ENCODE peak calls at places on chromosome 13, in nine cellular contexts. T, H, R, L, C, F, N, X and I are unnamed samples.

GRCh38 chr13:112943309-112944125 is 25.5 kb upstream of the MCF2L start:
- DNase-seq in T (no peak), H (no peak), R (peak; percentile 12), L (peak; percentile 55), C (peak; percentile 9), F (peak; percentile 10), N (peak; percentile 47), X (peak; percentile 23), I (peak; percentile 80)

GRCh38 chr13:49374585-49375290 is 69.1 kb downstream of the CAB39L start:
- DNase-seq in T (peak; percentile 75), H (no peak), R (no peak), L (no peak), C (no peak), F (no peak), N (peak; percentile 88), X (peak; percentile 89), I (peak; percentile 54)

GRCh38 chr13:33711441-33711840 is 106.5 kb upstream of the RFC3 start:
- DNase-seq in T (no peak), H (no peak), R (no peak), L (no peak), C (no peak), F (no peak), N (no peak), X (peak; percentile 29), I (no peak)

GRCh38 chr13:107866666-107867623 is 348.4 kb downstream of the LIG4 start:
- DNase-seq in T (peak; percentile 39), H (peak; percentile 5), R (no peak), L (no peak), C (peak; percentile 10), F (no peak), N (peak; percentile 25), X (peak; percentile 61), I (peak; percentile 66)

GRCh38 chr13:44969858-44970484 is 19.3 kb downstream of the NUFIP1 start:
- DNase-seq in T (peak; percentile 52), H (no peak), R (no peak), L (no peak), C (peak; percentile 56), F (no peak), N (peak; percentile 72), X (peak; percentile 66), I (peak; percentile 82)

GRCh38 chr13:85864963-85865530 is 65.8 kb upstream of the SLITRK6 start:
- DNase-seq in T (no peak), H (no peak), R (no peak), L (no peak), C (no peak), F (no peak), N (peak; percentile 68), X (peak; percentile 3), I (peak; percentile 35)

GRCh38 chr13:61391426-61391825 is 24.2 kb downstream of the PCDH20 start:
- DNase-seq in T (no peak), H (no peak), R (no peak), L (no peak), C (no peak), F (no peak), N (no peak), X (no peak), I (no peak)

GRCh38 chr13:34161829-34162544 is 344.0 kb downstream of the RFC3 start:
- DNase-seq in T (peak; percentile 93), H (no peak), R (no peak), L (no peak), C (no peak), F (no peak), N (peak; percentile 52), X (peak; percentile 90), I (peak; percentile 6)

GRCh38 chr13:30307194-30307965 is at the start of gene KATNAL1:
- DNase-seq in T (peak; percentile 74), H (peak; percentile 89), R (peak; percentile 72), L (peak; percentile 88), C (peak; percentile 42), F (peak; percentile 63), N (peak; percentile 87), X (peak; percentile 66), I (peak; percentile 78)

GRCh38 chr13:80215368-80215767 is 125.6 kb downstream of the SPRY2 start:
- DNase-seq in T (peak; percentile 75), H (no peak), R (no peak), L (no peak), C (no peak), F (no peak), N (no peak), X (peak; percentile 82), I (no peak)

GRCh38 chr13:35723061-35723461 is 246.6 kb upstream of the MAB21L1 start:
- DNase-seq in T (peak; percentile 79), H (no peak), R (no peak), L (no peak), C (no peak), F (no peak), N (peak; percentile 27), X (no peak), I (no peak)

GRCh38 chr13:75294110-75294509 is 187.9 kb downstream of the TBC1D4 start:
- DNase-seq in T (no peak), H (no peak), R (no peak), L (no peak), C (no peak), F (no peak), N (no peak), X (no peak), I (no peak)

GRCh38 chr13:79637086-79637763 is 156.3 kb downstream of the NDFIP2 start:
- DNase-seq in T (peak; percentile 6), H (no peak), R (no peak), L (no peak), C (no peak), F (no peak), N (no peak), X (peak; percentile 9), I (peak; percentile 30)

GRCh38 chr13:113919761-113920160 is 54.1 kb downstream of the C13orf46 start:
- DNase-seq in T (no peak), H (no peak), R (no peak), L (no peak), C (no peak), F (no peak), N (no peak), X (no peak), I (no peak)

GRCh38 chr13:33612641-33613638 is 205.0 kb upstream of the RFC3 start:
- DNase-seq in T (no peak), H (no peak), R (no peak), L (no peak), C (no peak), F (no peak), N (no peak), X (no peak), I (no peak)

GRCh38 chr13:20553309-20553708 is 13.6 kb upstream of the IFT88 start:
- DNase-seq in T (peak; percentile 3), H (peak; percentile 31), R (no peak), L (no peak), C (no peak), F (no peak), N (no peak), X (no peak), I (no peak)

GRCh38 chr13:111952814-111953213 is 114.1 kb upstream of the SOX1 start:
- DNase-seq in T (no peak), H (no peak), R (no peak), L (no peak), C (no peak), F (no peak), N (no peak), X (no peak), I (no peak)

GRCh38 chr13:41345921-41346589 is 35.0 kb downstream of the NAA16 start:
- DNase-seq in T (no peak), H (no peak), R (no peak), L (no peak), C (no peak), F (no peak), N (no peak), X (peak; percentile 53), I (no peak)

GRCh38 chr13:109840201-109840892 is 54.0 kb upstream of the IRS2 start:
- DNase-seq in T (no peak), H (no peak), R (no peak), L (no peak), C (no peak), F (peak; percentile 11), N (peak; percentile 87), X (peak; percentile 81), I (no peak)

GRCh38 chr13:77555246-77555645 is 19.7 kb downstream of the SCEL start:
- DNase-seq in T (no peak), H (no peak), R (no peak), L (no peak), C (no peak), F (no peak), N (no peak), X (no peak), I (no peak)

GRCh38 chr13:43107780-43108179 is 84.4 kb downstream of the DNAJC15 start:
- DNase-seq in T (peak; percentile 34), H (no peak), R (no peak), L (no peak), C (no peak), F (no peak), N (peak; percentile 37), X (no peak), I (no peak)

GRCh38 chr13:45737571-45738002 is 35.5 kb downstream of the CBY2 start:
- DNase-seq in T (no peak), H (no peak), R (no peak), L (no peak), C (no peak), F (peak; percentile 7), N (peak; percentile 9), X (no peak), I (no peak)

GRCh38 chr13:113744197-113745000 is 14.6 kb upstream of the TMEM255B start:
- DNase-seq in T (no peak), H (no peak), R (no peak), L (no peak), C (no peak), F (no peak), N (no peak), X (no peak), I (no peak)

GRCh38 chr13:48315981-48316380 is 12.4 kb downstream of the RB1 start:
- DNase-seq in T (no peak), H (no peak), R (no peak), L (no peak), C (no peak), F (no peak), N (no peak), X (no peak), I (no peak)

GRCh38 chr13:24763596-24764275 is at the start of gene RNF17:
- DNase-seq in T (no peak), H (no peak), R (no peak), L (no peak), C (no peak), F (no peak), N (no peak), X (no peak), I (no peak)

GRCh38 chr13:71730267-71730666 is 136.7 kb downstream of the DACH1 start:
- DNase-seq in T (no peak), H (no peak), R (no peak), L (no peak), C (no peak), F (no peak), N (peak; percentile 4), X (no peak), I (no peak)

GRCh38 chr13:67238277-67238859 is 8.2 kb upstream of the PCDH9 start:
- DNase-seq in T (no peak), H (no peak), R (no peak), L (no peak), C (peak; percentile 48), F (no peak), N (peak; percentile 48), X (peak; percentile 16), I (peak; percentile 26)